ENCODE peak calls at places on chromosomes 7 and 10, in nine cellular contexts. F is CD4-positive, alpha-beta memory T cell; W is activated CD8-positive, alpha-beta memory T cell treated with anti-CD3 and anti-CD28 coated beads, Interleukin-2, amount 10 ng/mL, durations not matched to agents 7 days and 5 days; B is activated naive CD4-positive, alpha-beta T cell treated with anti-CD3 and anti-CD28 coated beads, Interleukin-2, amount 50 U/mL, for 16 hours; V is epithelial cell of esophagus; N is T-helper 17 cell; P is ovary; Y is skeletal muscle cell; M is cardiac septum. U is an unnamed sample.

GRCh38 chr10:7817576-7817975 is 729 bp upstream of the TAF3 start:
- DNase-seq in F (no peak), W (no peak), B (no peak), V (no peak), N (no peak), P (no peak), Y (no peak), M (no peak), U (no peak)

GRCh38 chr10:72846225-72846624 is 47.3 kb upstream of the OIT3 start:
- DNase-seq in F (no peak), W (no peak), B (no peak), V (peak; percentile 96), N (no peak), P (no peak), Y (peak; percentile 57), M (no peak), U (no peak)

GRCh38 chr7:12674861-12675260 is 12.6 kb upstream of the ARL4A start:
- DNase-seq in F (peak; percentile 69), W (peak; percentile 53), B (no peak), V (peak; percentile 59), N (peak; percentile 11), P (no peak), Y (peak; percentile 31), M (no peak), U (no peak)

GRCh38 chr10:1004294-1004693 is 16.1 kb downstream of the GTPBP4 start:
- DNase-seq in F (no peak), W (no peak), B (no peak), V (no peak), N (no peak), P (no peak), Y (no peak), M (peak; percentile 44), U (no peak)

GRCh38 chr7:4817178-4817905 is 41.9 kb downstream of the AP5Z1 start:
- DNase-seq in F (no peak), W (no peak), B (no peak), V (no peak), N (no peak), P (no peak), Y (no peak), M (no peak), U (no peak)

GRCh38 chr7:112433289-112433688 is 17.0 kb upstream of the IFRD1 start:
- DNase-seq in F (no peak), W (no peak), B (no peak), V (peak; percentile 73), N (no peak), P (no peak), Y (no peak), M (no peak), U (no peak)

GRCh38 chr10:102639527-102639926 is 4.8 kb upstream of the TRIM8 start:
- DNase-seq in F (no peak), W (no peak), B (no peak), V (no peak), N (no peak), P (no peak), Y (no peak), M (no peak), U (no peak)

GRCh38 chr10:12165036-12165435 is 30.7 kb downstream of the NUDT5 start:
- DNase-seq in F (no peak), W (no peak), B (no peak), V (no peak), N (no peak), P (no peak), Y (no peak), M (no peak), U (no peak)

GRCh38 chr7:93165447-93165846 is 17.3 kb upstream of the SAMD9L start:
- DNase-seq in F (peak; percentile 26), W (no peak), B (no peak), V (no peak), N (no peak), P (no peak), Y (no peak), M (no peak), U (no peak)

GRCh38 chr10:92844746-92845145 is 3.6 kb upstream of the EXOC6 start:
- DNase-seq in F (no peak), W (no peak), B (no peak), V (no peak), N (no peak), P (no peak), Y (no peak), M (no peak), U (no peak)

GRCh38 chr7:157543276-157543675 is 206.5 kb downstream of the DNAJB6 start:
- DNase-seq in F (no peak), W (no peak), B (no peak), V (no peak), N (no peak), P (no peak), Y (no peak), M (no peak), U (no peak)

GRCh38 chr7:100266576-100267354 is 40.7 kb upstream of the SPDYE3 start:
- DNase-seq in F (no peak), W (no peak), B (no peak), V (no peak), N (no peak), P (no peak), Y (no peak), M (no peak), U (no peak)

GRCh38 chr7:12567015-12567414 is 3.5 kb upstream of the SCIN start:
- DNase-seq in F (no peak), W (no peak), B (no peak), V (no peak), N (no peak), P (no peak), Y (no peak), M (no peak), U (no peak)

GRCh38 chr10:22308390-22308789 is 7.8 kb upstream of the COMMD3 start:
- DNase-seq in F (no peak), W (peak; percentile 73), B (peak; percentile 36), V (peak; percentile 76), N (no peak), P (no peak), Y (no peak), M (no peak), U (no peak)

GRCh38 chr7:32158751-32159360 is 88.6 kb upstream of the PDE1C start:
- DNase-seq in F (no peak), W (no peak), B (no peak), V (no peak), N (no peak), P (no peak), Y (no peak), M (no peak), U (no peak)

GRCh38 chr10:73480158-73480557 is 15.7 kb downstream of the PPP3CB start:
- DNase-seq in F (no peak), W (no peak), B (no peak), V (peak; percentile 66), N (no peak), P (no peak), Y (no peak), M (no peak), U (no peak)

GRCh38 chr10:124745678-124746077 is 1.5 kb upstream of the FAM53B start:
- DNase-seq in F (peak; percentile 69), W (no peak), B (no peak), V (peak; percentile 97), N (no peak), P (no peak), Y (no peak), M (no peak), U (peak; percentile 30)

GRCh38 chr10:29522038-29522855 is 112.5 kb downstream of the SVIL start:
- DNase-seq in F (no peak), W (no peak), B (no peak), V (no peak), N (no peak), P (peak; percentile 55), Y (no peak), M (no peak), U (no peak)

GRCh38 chr10:43226441-43226840 is 40.4 kb downstream of the RASGEF1A start:
- DNase-seq in F (no peak), W (no peak), B (no peak), V (no peak), N (no peak), P (peak; percentile 11), Y (no peak), M (peak; percentile 50), U (no peak)

GRCh38 chr7:82166666-82167065 is 276.9 kb downstream of the CACNA2D1 start:
- DNase-seq in F (no peak), W (no peak), B (no peak), V (peak; percentile 15), N (no peak), P (no peak), Y (no peak), M (no peak), U (no peak)

GRCh38 chr7:156659961-156660360 is 19.4 kb downstream of the RNF32 start:
- DNase-seq in F (no peak), W (no peak), B (no peak), V (peak; percentile 25), N (no peak), P (no peak), Y (no peak), M (no peak), U (no peak)

GRCh38 chr7:50470250-50471163 is 20.4 kb upstream of the FIGNL1 start:
- DNase-seq in F (no peak), W (no peak), B (no peak), V (no peak), N (no peak), P (no peak), Y (no peak), M (no peak), U (peak; percentile 65)

GRCh38 chr7:155803418-155804376 is 8.6 kb downstream of the SHH start:
- DNase-seq in F (peak; percentile 14), W (no peak), B (no peak), V (peak; percentile 45), N (no peak), P (no peak), Y (no peak), M (no peak), U (no peak)

GRCh38 chr10:79393221-79393923 is 46.1 kb downstream of the PPIF start:
- DNase-seq in F (no peak), W (no peak), B (no peak), V (no peak), N (no peak), P (peak; percentile 15), Y (no peak), M (peak; percentile 58), U (no peak)

GRCh38 chr10:69088801-69089501 is 1.0 kb downstream of the SRGN start:
- DNase-seq in F (peak; percentile 79), W (peak; percentile 64), B (no peak), V (no peak), N (no peak), P (no peak), Y (no peak), M (no peak), U (no peak)

GRCh38 chr7:76380623-76380966 is 21.8 kb upstream of the YWHAG start:
- DNase-seq in F (no peak), W (no peak), B (no peak), V (no peak), N (no peak), P (no peak), Y (no peak), M (no peak), U (no peak)

GRCh38 chr7:155299539-155300202 is 2.0 kb downstream of the INSIG1 start:
- DNase-seq in F (no peak), W (peak; percentile 72), B (no peak), V (peak; percentile 49), N (no peak), P (no peak), Y (no peak), M (no peak), U (no peak)

GRCh38 chr10:125096371-125096770 is 64.0 kb downstream of the CTBP2 start:
- DNase-seq in F (no peak), W (no peak), B (no peak), V (peak; percentile 87), N (no peak), P (no peak), Y (no peak), M (no peak), U (no peak)

GRCh38 chr10:44752451-44753441 is 158.4 kb upstream of the TMEM72 start:
- DNase-seq in F (no peak), W (no peak), B (no peak), V (peak; percentile 75), N (no peak), P (no peak), Y (peak; percentile 94), M (no peak), U (no peak)

GRCh38 chr7:739455-739963 is 12.4 kb upstream of the PRKAR1B start:
- DNase-seq in F (no peak), W (no peak), B (no peak), V (no peak), N (no peak), P (no peak), Y (no peak), M (no peak), U (no peak)